ENCODE peak calls at places on chromosome 20, in four cellular contexts. E is activated T-helper 1 cell treated with anti-CD3 and anti-CD28 coated beads, Interleukin-2, amount 50 U/mL, for 16 hours; S is glutamatergic neuron; D is neural crest cell. C is an unnamed sample.

GRCh38 chr20:59820204-59821041 is 113.0 kb downstream of the SYCP2 start:
- DNase-seq in D (no peak), S (no peak), E (no peak), C (no peak)

GRCh38 chr20:58651548-58651822 is 402 bp downstream of the STX16 start:
- DNase-seq in D (no peak), S (no peak), E (no peak), C (no peak)

GRCh38 chr20:53580376-53581111 is 13.1 kb downstream of the ZNF217 start:
- DNase-seq in S (no peak), D (no peak), E (no peak), C (no peak)

GRCh38 chr20:44022464-44022863 is 107.8 kb downstream of the TOX2 start:
- DNase-seq in E (no peak), D (no peak), S (no peak), C (no peak)

GRCh38 chr20:17972121-17972520 is 3.3 kb downstream of the MGME1 start:
- DNase-seq in E (no peak), D (no peak), S (no peak), C (no peak)

GRCh38 chr20:38224534-38224933 is 36.0 kb downstream of the KIAA1755 start:
- DNase-seq in S (no peak), E (no peak), D (no peak), C (no peak)

GRCh38 chr20:43508106-43508505 is 609 bp downstream of the L3MBTL1 start:
- DNase-seq in E (no peak), D (no peak), S (no peak), C (peak)

GRCh38 chr20:15937179-15937578 is 636.1 kb downstream of the KIF16B start:
- DNase-seq in E (no peak), S (no peak), D (no peak), C (no peak)

GRCh38 chr20:22312744-22313346 is 271.5 kb downstream of the FOXA2 start:
- DNase-seq in E (no peak), S (peak), D (peak), C (peak)

GRCh38 chr20:4476903-4477302 is 244.8 kb upstream of the PRND start:
- DNase-seq in E (no peak), D (no peak), S (no peak), C (no peak)

GRCh38 chr20:25308083-25308491 is 60.2 kb downstream of the PYGB start:
- DNase-seq in S (no peak), D (no peak), E (no peak), C (no peak)

GRCh38 chr20:6492396-6493055 is 275.0 kb upstream of the BMP2 start:
- DNase-seq in D (peak), S (no peak), E (no peak), C (peak)

GRCh38 chr20:2151805-2152727 is 50.4 kb downstream of the STK35 start:
- DNase-seq in S (no peak), E (no peak), D (no peak), C (peak)

GRCh38 chr20:50308513-50309279 is 118.1 kb downstream of the CEBPB start:
- DNase-seq in D (no peak), S (no peak), E (no peak), C (peak)

GRCh38 chr20:30811896-30812671 is 445.4 kb upstream of the DEFB115 start:
- DNase-seq in E (no peak), D (no peak), S (peak), C (no peak)

GRCh38 chr20:19688031-19688806 is 69.8 kb upstream of the RIN2 start:
- DNase-seq in S (peak), D (peak), E (no peak), C (peak)

GRCh38 chr20:58579069-58579818 is 64.0 kb upstream of the APCDD1L start:
- DNase-seq in S (no peak), E (no peak), D (no peak), C (no peak)

GRCh38 chr20:58645277-58645968 is 5.7 kb upstream of the STX16 start:
- DNase-seq in D (no peak), E (no peak), S (no peak), C (peak)

GRCh38 chr20:51570755-51571469 is 28.4 kb upstream of the NFATC2 start:
- DNase-seq in D (no peak), S (no peak), E (no peak), C (no peak)

GRCh38 chr20:38426006-38426405 is 9.1 kb downstream of the SNHG17 start:
- DNase-seq in D (no peak), E (no peak), S (no peak), C (no peak)

C was measured in Calu3.